ENCODE peak calls at places on chromosome 12, in seven cellular contexts. F, C, W, E, Y, I and P are unnamed samples.

GRCh38 chr12:69676257-69677012 is 22.7 kb downstream of the BEST3 start:
- DNase-seq in Y (no peak), E (peak), W (no peak), I (no peak), F (no peak), C (peak), P (no peak)

GRCh38 chr12:18428416-18428815 is 167.1 kb downstream of the PIK3C2G start:
- DNase-seq in Y (no peak), W (no peak), F (no peak), I (no peak), E (no peak), C (no peak), P (no peak)

GRCh38 chr12:98373019-98373554 is 142.3 kb upstream of the TMPO start:
- DNase-seq in C (peak), F (no peak), I (peak), E (peak), Y (no peak), W (peak), P (peak)

GRCh38 chr12:124823272-124823970 is 40.2 kb downstream of the SCARB1 start:
- DNase-seq in E (no peak), W (no peak), I (no peak), F (no peak), Y (no peak), C (no peak), P (no peak)

GRCh38 chr12:111404362-111405148 is 1.2 kb upstream of the SH2B3 start:
- DNase-seq in F (peak), W (no peak), I (no peak), E (peak), C (no peak), Y (no peak), P (no peak)

GRCh38 chr12:119835068-119835467 is 42.1 kb downstream of the CIT start:
- DNase-seq in Y (no peak), C (peak), E (peak), F (no peak), I (no peak), W (no peak), P (peak)

GRCh38 chr12:49946086-49946485 is 4.5 kb upstream of the AQP2 start:
- DNase-seq in W (no peak), E (peak), C (no peak), F (no peak), I (no peak), Y (no peak), P (no peak)

GRCh38 chr12:56955631-56956256 is 1.7 kb downstream of the RDH16 start:
- DNase-seq in W (no peak), F (no peak), I (no peak), Y (no peak), E (no peak), C (peak), P (peak)

GRCh38 chr12:66963901-66964300 is 285.0 kb upstream of the GRIP1 start:
- DNase-seq in F (no peak), I (no peak), W (no peak), E (no peak), Y (no peak), C (no peak), P (no peak)

GRCh38 chr12:64120568-64120967 is 101.5 kb downstream of the KICS2 start:
- DNase-seq in C (no peak), E (no peak), Y (no peak), F (no peak), I (no peak), W (no peak), P (peak)

GRCh38 chr12:5571115-5571514 is 139.2 kb downstream of the NTF3 start:
- DNase-seq in E (no peak), I (no peak), W (no peak), C (no peak), Y (no peak), F (no peak), P (no peak)

GRCh38 chr12:47280543-47281330 is 201.0 kb upstream of the AMIGO2 start:
- DNase-seq in I (no peak), F (no peak), Y (no peak), W (no peak), C (no peak), E (no peak), P (no peak)

GRCh38 chr12:94262228-94263010 is 114.0 kb downstream of the PLXNC1 start:
- DNase-seq in Y (peak), W (peak), E (no peak), F (peak), I (peak), C (peak), P (peak)

GRCh38 chr12:123363385-123363742 is 1.3 kb downstream of the SBNO1 start:
- DNase-seq in C (peak), E (no peak), I (peak), F (no peak), Y (no peak), W (no peak), P (peak)

GRCh38 chr12:24742378-24742777 is 206.5 kb downstream of the BCAT1 start:
- DNase-seq in W (no peak), F (peak), C (no peak), E (no peak), Y (peak), I (no peak), P (no peak)

GRCh38 chr12:47773858-47774580 is 981 bp downstream of the SLC48A1 start:
- DNase-seq in E (no peak), C (no peak), I (no peak), W (no peak), F (no peak), Y (no peak), P (no peak)

GRCh38 chr12:127271776-127272175 is 995.2 kb upstream of the TMEM132C start:
- DNase-seq in C (no peak), Y (no peak), I (no peak), F (no peak), W (no peak), E (no peak), P (no peak)

GRCh38 chr12:86376052-86376451 is 119.9 kb upstream of the MGAT4C start:
- DNase-seq in E (peak), Y (peak), I (no peak), C (no peak), W (no peak), F (no peak), P (no peak)

GRCh38 chr12:21371050-21371449 is 1.7 kb upstream of the IAPP start:
- DNase-seq in F (no peak), E (no peak), I (no peak), Y (no peak), W (no peak), C (no peak), P (no peak)

GRCh38 chr12:88854260-88854659 is 274.0 kb upstream of the KITLG start:
- DNase-seq in I (peak), W (peak), F (no peak), C (peak), E (no peak), Y (no peak), P (peak)

GRCh38 chr12:66688836-66689439 is 10.1 kb upstream of the GRIP1 start:
- DNase-seq in W (no peak), I (peak), C (peak), E (peak), F (no peak), Y (peak), P (peak)

GRCh38 chr12:47277071-47277408 is 197.3 kb upstream of the AMIGO2 start:
- DNase-seq in Y (no peak), E (no peak), W (no peak), I (no peak), F (no peak), C (no peak), P (no peak)

GRCh38 chr12:79688376-79689040 is 2.3 kb downstream of the PAWR start:
- DNase-seq in Y (no peak), I (no peak), F (peak), C (no peak), E (no peak), W (no peak), P (no peak)

GRCh38 chr12:2312156-2312555 is 259.4 kb downstream of the CACNA1C start:
- DNase-seq in W (no peak), E (no peak), F (no peak), C (no peak), Y (no peak), I (no peak), P (no peak)

GRCh38 chr12:5556033-5556614 is 124.2 kb downstream of the NTF3 start:
- DNase-seq in C (no peak), F (no peak), W (no peak), Y (no peak), I (no peak), E (peak), P (no peak)

GRCh38 chr12:132622437-132623071 is 4.0 kb downstream of the P2RX2 start:
- DNase-seq in C (peak), F (no peak), Y (peak), E (no peak), W (no peak), I (peak), P (no peak)

GRCh38 chr12:6647083-6647604 is at the start of gene ACRBP:
- DNase-seq in I (no peak), W (no peak), Y (peak), E (peak), F (peak), C (peak), P (no peak)

GRCh38 chr12:31370645-31371620 is 45.0 kb upstream of the SINHCAF start:
- DNase-seq in C (no peak), Y (no peak), W (no peak), F (no peak), E (peak), I (no peak), P (no peak)

GRCh38 chr12:49893753-49894752 is 9.6 kb downstream of the FAIM2 start:
- DNase-seq in W (no peak), C (peak), F (no peak), E (no peak), Y (no peak), I (no peak), P (peak)

GRCh38 chr12:95674631-95675030 is 115.9 kb downstream of the NTN4 start:
- DNase-seq in F (no peak), I (peak), E (no peak), W (no peak), C (no peak), Y (peak), P (peak)

GRCh38 chr12:22974865-22975264 is 349.9 kb downstream of the ETNK1 start:
- DNase-seq in C (peak), F (no peak), I (peak), E (no peak), W (peak), Y (no peak), P (peak)

GRCh38 chr12:67911293-67911637 is 78.0 kb upstream of the IFNG-AS1 start:
- DNase-seq in F (no peak), E (no peak), Y (peak), I (no peak), W (no peak), C (peak), P (no peak)

DNA sequence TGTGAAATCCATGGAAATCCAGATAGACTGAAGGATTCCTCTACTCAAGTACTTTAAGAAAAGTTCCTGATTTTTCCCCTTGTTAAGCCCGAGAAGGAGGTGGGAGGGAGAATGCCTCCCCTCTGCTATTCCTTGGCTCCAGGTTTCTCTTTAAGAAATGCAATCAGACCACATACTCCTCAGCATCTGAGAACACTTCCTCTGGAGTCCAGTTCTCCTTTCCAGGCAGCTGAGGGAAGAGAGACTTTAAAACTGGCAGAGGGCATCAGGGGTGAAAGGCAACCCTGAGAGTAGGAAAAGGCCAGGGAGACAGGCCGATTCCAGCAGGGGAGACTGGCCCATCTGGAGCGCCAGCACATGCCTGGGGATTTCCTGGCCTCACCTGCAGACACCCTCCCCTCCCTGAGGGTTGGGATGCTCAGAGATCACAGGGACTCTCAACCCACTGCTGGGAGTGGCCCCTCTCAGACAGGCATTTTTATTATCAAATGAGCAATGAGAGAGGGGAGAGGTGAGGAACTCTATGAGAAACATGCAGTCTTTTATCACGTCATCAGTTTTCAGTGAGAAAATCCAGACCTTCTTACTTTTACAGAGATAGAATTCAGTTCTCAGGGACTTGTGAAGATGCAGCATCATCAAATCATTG is 1.9 kb upstream of the EMP1 start:
- DNase-seq in Y (no peak), I (no peak), E (no peak), C (no peak), W (no peak), F (no peak), P (peak)
- TF ChIP-seq CTCF in Y (no peak), I (no peak), E (no peak), C (no peak), W (no peak), F (no peak), P (no peak)

GRCh38 chr12:100877776-100878175 is 83.2 kb downstream of the ANO4 start:
- DNase-seq in I (no peak), W (no peak), F (no peak), C (no peak), E (peak), Y (no peak), P (no peak)
- TF ChIP-seq CTCF in I (peak), W (peak), F (no peak), C (peak), E (peak), Y (no peak), P (peak)

DNA sequence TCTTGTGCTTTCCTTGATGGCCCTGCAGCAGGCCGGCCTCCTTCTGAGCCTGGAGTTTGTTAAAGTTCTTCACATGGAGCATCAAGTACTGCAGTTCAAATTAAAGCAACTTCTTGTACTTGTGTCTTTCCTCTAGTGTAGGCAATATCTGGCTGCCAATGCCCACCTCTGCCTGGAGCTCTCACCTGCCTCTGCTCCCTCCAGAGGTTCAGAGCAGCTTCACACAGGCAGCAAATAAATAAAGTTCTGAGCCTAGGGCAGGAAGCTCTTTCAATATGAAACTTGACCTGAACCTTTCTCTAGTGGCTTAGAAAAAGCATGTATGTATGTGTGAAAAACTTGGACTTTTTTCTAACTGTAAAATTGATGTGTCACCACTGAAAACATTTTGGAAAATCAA is 65.9 kb downstream of the ITPR2 start:
- DNase-seq in C (no peak), W (no peak), E (peak), Y (no peak), I (no peak), F (no peak), P (no peak)
- TF ChIP-seq CTCF in C (no peak), W (no peak), E (peak), Y (no peak), I (no peak), F (no peak), P (no peak)

DNA sequence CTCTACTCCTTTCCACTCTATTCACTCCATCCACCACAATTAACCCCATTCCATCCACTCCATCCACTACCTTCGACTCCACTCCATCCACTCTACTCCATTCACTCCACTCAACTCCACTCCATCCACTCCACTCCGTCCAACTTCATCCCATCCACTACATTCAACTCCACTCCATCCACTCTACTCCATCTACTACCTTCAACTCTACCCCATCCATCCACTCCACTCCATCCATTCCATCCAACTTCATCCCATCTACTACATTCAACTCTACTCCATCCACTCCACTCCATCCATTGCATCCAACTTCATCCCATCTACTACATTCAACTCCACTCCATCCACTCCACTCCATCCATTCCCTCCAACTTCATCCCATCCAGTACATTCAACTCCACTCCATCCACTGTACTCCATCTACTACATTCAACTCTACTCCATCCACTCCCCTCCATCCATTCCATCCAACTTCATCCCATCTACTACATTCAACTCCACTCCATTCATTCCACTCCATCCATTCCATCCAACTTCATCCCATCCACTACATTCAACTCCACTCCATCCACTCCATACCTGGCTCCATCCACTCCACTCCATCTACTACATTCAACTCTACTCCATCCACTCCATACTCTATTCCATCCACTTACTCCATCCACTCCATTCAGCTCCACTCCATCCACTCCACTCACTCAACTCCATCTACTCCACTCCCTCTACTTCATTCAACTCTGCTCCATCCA is 16.4 kb downstream of the HNF1A start:
- DNase-seq in E (no peak), W (no peak), Y (no peak), F (no peak), C (no peak), I (no peak), P (no peak)
- TF ChIP-seq CTCF in E (no peak), W (no peak), Y (no peak), F (peak), C (no peak), I (no peak), P (no peak)

DNA sequence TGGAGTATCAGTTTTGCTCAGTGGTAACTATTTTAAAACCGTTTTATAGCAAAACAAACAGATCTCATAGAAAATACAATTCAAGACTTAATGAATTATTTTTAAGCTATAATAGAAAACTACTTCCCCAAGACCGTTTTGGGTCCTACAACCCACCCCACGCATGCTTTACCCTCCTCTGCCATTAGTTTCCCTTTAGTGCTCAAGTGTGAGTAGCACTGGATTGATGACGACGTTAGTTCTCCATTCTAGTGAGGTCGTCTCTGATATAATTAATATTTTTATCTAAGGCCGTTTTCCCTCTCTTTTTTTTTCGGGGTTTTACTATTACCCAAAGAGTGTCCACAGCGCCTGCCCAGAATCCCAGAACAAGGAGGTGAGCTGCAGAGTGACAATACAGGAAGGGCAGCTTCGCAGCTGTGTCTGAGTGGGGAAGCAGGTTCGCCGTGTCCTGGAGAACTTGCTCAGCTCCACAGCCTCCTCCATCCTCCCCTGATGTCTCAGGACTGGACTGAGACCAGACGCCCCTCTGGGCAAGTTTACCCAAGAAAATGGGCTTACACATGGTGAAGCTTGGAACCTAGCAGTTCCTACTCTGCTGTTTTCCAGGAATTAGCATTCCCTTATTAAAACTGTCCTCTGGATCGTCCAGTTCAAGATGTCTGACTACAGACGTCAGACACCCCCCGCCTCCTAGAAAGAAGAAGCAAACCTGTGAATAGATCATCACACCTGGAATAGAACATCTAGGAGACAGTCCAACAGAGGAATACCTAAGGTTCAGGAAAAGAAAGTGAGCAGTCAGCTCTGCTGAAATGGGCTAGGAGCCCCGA is 31.9 kb upstream of the MON2 start:
- DNase-seq in W (no peak), E (no peak), I (no peak), Y (no peak), F (peak), C (no peak), P (no peak)
- TF ChIP-seq CTCF in W (no peak), E (no peak), I (no peak), Y (no peak), F (no peak), C (no peak), P (no peak)

GRCh38 chr12:62602445-62603060 is 135.9 kb downstream of the MON2 start:
- DNase-seq in E (peak), F (peak), I (peak), C (peak), Y (peak), W (peak), P (peak)

GRCh38 chr12:62601765-62602444 is 135.3 kb downstream of the MON2 start:
- DNase-seq in E (no peak), I (no peak), C (no peak), Y (no peak), F (no peak), W (no peak), P (no peak)

GRCh38 chr12:62598846-62599245 is 132.2 kb downstream of the MON2 start:
- DNase-seq in C (no peak), Y (no peak), W (no peak), F (no peak), E (no peak), I (no peak), P (no peak)

GRCh38 chr12:62597253-62597652 is 130.6 kb downstream of the MON2 start:
- DNase-seq in E (no peak), W (no peak), Y (no peak), C (no peak), I (no peak), F (no peak), P (no peak)

GRCh38 chr12:62600038-62600437 is 133.4 kb downstream of the MON2 start:
- DNase-seq in Y (no peak), I (no peak), C (no peak), W (no peak), E (peak), F (no peak), P (no peak)
- TF ChIP-seq CTCF in Y (no peak), I (peak), C (no peak), W (peak), E (peak), F (no peak), P (no peak)